ENCODE peak calls at places on chromosomes 4 and X, in ten cellular contexts. A, X, S, K, T, J, U, H, N and B are unnamed samples.

GRCh38 chr4:8280876-8281440 is 11.4 kb downstream of the HTRA3 start:
- DNase-seq in H (no peak), J (no peak), T (no peak), U (no peak), A (no peak), N (no peak), S (no peak), K (no peak), X (peak), B (no peak)

GRCh38 chrX:39721570-39722279 is 376.0 kb downstream of the BCOR start:
- DNase-seq in J (no peak), A (no peak), N (no peak), T (no peak), K (no peak), H (no peak), U (no peak), X (no peak), S (peak), B (no peak)

GRCh38 chr4:98642991-98643426 is 15.4 kb downstream of the TSPAN5 start:
- DNase-seq in S (peak), J (no peak), H (no peak), A (peak), T (peak), U (no peak), K (no peak), X (no peak), N (no peak), B (no peak)

GRCh38 chrX:38055170-38055847 is 49.0 kb downstream of the SYTL5 start:
- DNase-seq in X (no peak), K (no peak), H (no peak), T (peak), S (peak), U (no peak), J (no peak), A (no peak), N (no peak), B (no peak)

GRCh38 chr4:93433840-93434239 is 394.7 kb upstream of the ATOH1 start:
- DNase-seq in K (no peak), J (no peak), H (no peak), T (no peak), S (no peak), U (no peak), A (peak), N (no peak), X (no peak), B (no peak)

GRCh38 chr4:61520176-61520575 is 320.1 kb downstream of the ADGRL3 start:
- DNase-seq in S (peak), U (no peak), J (no peak), N (no peak), T (no peak), X (no peak), A (no peak), H (no peak), K (no peak), B (no peak)

GRCh38 chr4:86895692-86896488 is 3.7 kb upstream of the C4orf36 start:
- DNase-seq in T (peak), S (peak), H (peak), N (no peak), U (no peak), J (peak), A (peak), K (no peak), X (no peak), B (no peak)

GRCh38 chr4:185020293-185020808 is 2.1 kb downstream of the HELT start:
- DNase-seq in S (peak), U (no peak), T (no peak), H (no peak), K (no peak), N (no peak), J (no peak), A (peak), X (no peak), B (no peak)

GRCh38 chrX:153333821-153334653 is at the start of gene ZNF275:
- DNase-seq in H (peak), A (peak), K (peak), T (peak), X (peak), N (peak), S (peak), J (peak), U (peak), B (peak)

GRCh38 chr4:22504931-22505330 is 10.9 kb downstream of the ADGRA3 start:
- DNase-seq in T (no peak), K (no peak), N (no peak), X (no peak), H (no peak), S (no peak), J (no peak), A (no peak), U (no peak), B (no peak)

GRCh38 chr4:134628074-134628473 is 426.5 kb upstream of the PABPC4L start:
- DNase-seq in J (no peak), X (no peak), N (no peak), K (no peak), H (no peak), U (no peak), S (no peak), T (no peak), A (no peak), B (no peak)

GRCh38 chrX:124555036-124555595 is 208.8 kb downstream of the SH2D1A start:
- DNase-seq in T (peak), K (no peak), X (no peak), N (no peak), U (no peak), S (peak), J (no peak), A (no peak), H (no peak), B (no peak)

GRCh38 chr4:34766935-34767859 is 1477.1 kb downstream of the ARAP2 start:
- DNase-seq in U (no peak), S (no peak), K (no peak), H (no peak), N (no peak), T (no peak), A (no peak), J (no peak), X (no peak), B (no peak)

GRCh38 chr4:119725688-119726330 is 97.2 kb upstream of the PDE5A start:
- DNase-seq in S (peak), H (no peak), X (no peak), U (no peak), J (no peak), K (no peak), T (no peak), A (no peak), N (no peak), B (no peak)

GRCh38 chrX:43121637-43122036 is 343.7 kb upstream of the PPP1R2C start:
- DNase-seq in A (no peak), H (peak), N (no peak), U (no peak), K (no peak), J (no peak), T (no peak), X (no peak), S (peak), B (no peak)

GRCh38 chr4:122747883-122748282 is 15.4 kb downstream of the BBS12 start:
- DNase-seq in T (peak), U (no peak), S (peak), A (no peak), N (no peak), H (no peak), J (no peak), X (no peak), K (no peak), B (no peak)

GRCh38 chr4:182826391-182826790 is 90.8 kb downstream of the DCTD start:
- DNase-seq in N (no peak), J (no peak), X (no peak), A (no peak), U (no peak), H (peak), S (no peak), K (no peak), T (no peak), B (no peak)